ENCODE peak calls at places on chromosomes 11 and 22, in five cellular contexts. K is SJSA1, G is cardiac muscle cell, Q is fibroblast of mammary gland, I is left ventricle myocardium inferior. R is an unnamed sample.

GRCh38 chr11:62575156-62575555 is 1.5 kb upstream of the EEF1G start:
- DNase-seq in K (no peak), G (no peak), Q (no peak), I (no peak), R (no peak)

GRCh38 chr11:126857860-126858808 is 142.4 kb downstream of the KIRREL3 start:
- DNase-seq in K (no peak), G (no peak), Q (peak), I (no peak), R (no peak)

GRCh38 chr22:47174671-47175111 is 412.2 kb downstream of the TBC1D22A start:
- DNase-seq in K (peak), G (no peak), Q (no peak), I (no peak), R (no peak)

GRCh38 chr11:70339066-70339465 is 59.3 kb upstream of the CTTN start:
- DNase-seq in K (no peak), G (no peak), Q (no peak), I (no peak), R (no peak)

GRCh38 chr11:18000760-18001159 is 12.1 kb downstream of the SERGEF start:
- DNase-seq in K (no peak), G (no peak), Q (no peak), I (no peak), R (no peak)

GRCh38 chr11:80163011-80163410 is 722.2 kb upstream of the TENM4 start:
- DNase-seq in K (no peak), G (no peak), Q (no peak), I (no peak), R (peak)

GRCh38 chr11:47720651-47721050 is 5.5 kb upstream of the AGBL2 start:
- DNase-seq in K (no peak), G (no peak), Q (no peak), I (no peak), R (no peak)

GRCh38 chr11:61826930-61827572 is 1.0 kb upstream of the FADS2 start:
- DNase-seq in K (no peak), G (no peak), Q (no peak), I (no peak), R (no peak)

GRCh38 chr11:69300124-69301032 is 6.4 kb downstream of the MYEOV start:
- DNase-seq in K (peak), G (no peak), Q (peak), I (no peak), R (no peak)

GRCh38 chr11:99069831-99070444 is 49.2 kb downstream of the CNTN5 start:
- DNase-seq in K (no peak), G (peak), Q (peak), I (no peak), R (no peak)

GRCh38 chr22:23396362-23397007 is 183.6 kb downstream of the IGLL1 start:
- DNase-seq in K (no peak), G (no peak), Q (no peak), I (no peak), R (no peak)

GRCh38 chr11:68468217-68468828 is 7.8 kb downstream of the PPP6R3 start:
- DNase-seq in K (no peak), G (no peak), Q (no peak), I (no peak), R (no peak)

GRCh38 chr11:83725718-83726117 is 439.6 kb upstream of the CCDC90B start:
- DNase-seq in K (no peak), G (no peak), Q (peak), I (no peak), R (no peak)

GRCh38 chr11:28110839-28111235 is 2.6 kb downstream of the METTL15 start:
- DNase-seq in K (no peak), G (no peak), Q (no peak), I (no peak), R (no peak)

GRCh38 chr11:77287615-77288273 is 13.7 kb downstream of the GDPD4 start:
- DNase-seq in K (no peak), G (no peak), Q (peak), I (no peak), R (no peak)

GRCh38 chr22:24417200-24417599 is 10.2 kb upstream of the ADORA2A start:
- DNase-seq in K (no peak), G (no peak), Q (no peak), I (no peak), R (no peak)

GRCh38 chr11:94933225-94934130 is 39.9 kb downstream of the CWC15 start:
- DNase-seq in K (peak), G (no peak), Q (peak), I (peak), R (no peak)

GRCh38 chr22:27462190-27462589 is 339.4 kb downstream of the MN1 start:
- DNase-seq in K (no peak), G (no peak), Q (no peak), I (no peak), R (no peak)

GRCh38 chr22:29780781-29781676 is 13.9 kb downstream of the UQCR10 start:
- DNase-seq in K (peak), G (no peak), Q (peak), I (no peak), R (peak)

GRCh38 chr11:103368151-103368550 is 258.9 kb downstream of the DYNC2H1 start:
- DNase-seq in K (no peak), G (no peak), Q (peak), I (no peak), R (no peak)

GRCh38 chr11:44464741-44465140 is 100.7 kb upstream of the CD82 start:
- DNase-seq in K (no peak), G (no peak), Q (peak), I (no peak), R (peak)

GRCh38 chr11:6693342-6694228 is 10.4 kb upstream of the MRPL17 start:
- DNase-seq in K (peak), G (no peak), Q (peak), I (no peak), R (peak)

GRCh38 chr11:10861047-10861446 is 3.2 kb upstream of the ZBED5 start:
- DNase-seq in K (no peak), G (no peak), Q (no peak), I (no peak), R (no peak)

GRCh38 chr22:49027122-49027670 is 800.5 kb downstream of the BRD1 start:
- DNase-seq in K (no peak), G (no peak), Q (no peak), I (no peak), R (no peak)

GRCh38 chr22:17121235-17122195 is at the start of gene TMEM121B:
- DNase-seq in K (peak), G (peak), Q (peak), I (peak), R (peak)

GRCh38 chr11:125257751-125258150 is 93.2 kb downstream of the PKNOX2 start:
- DNase-seq in K (no peak), G (no peak), Q (no peak), I (no peak), R (no peak)

GRCh38 chr11:123525072-123525471 is 95.0 kb downstream of the GRAMD1B start:
- DNase-seq in K (no peak), G (peak), Q (no peak), I (no peak), R (no peak)

GRCh38 chr11:96341237-96342130 is 1.5 kb downstream of the MAML2 start:
- DNase-seq in K (peak), G (no peak), Q (peak), I (peak), R (peak)

GRCh38 chr22:16956290-16956689 is 51.7 kb downstream of the GAB4 start:
- DNase-seq in K (peak), G (no peak), Q (no peak), I (no peak), R (no peak)

GRCh38 chr11:12006552-12007229 is 1.7 kb downstream of the DKK3 start:
- DNase-seq in K (no peak), G (no peak), Q (no peak), I (no peak), R (no peak)
- H3K4me3 ChIP-seq in K (peak), G (no peak), Q (no peak), I (peak), R (no peak)

DNA sequence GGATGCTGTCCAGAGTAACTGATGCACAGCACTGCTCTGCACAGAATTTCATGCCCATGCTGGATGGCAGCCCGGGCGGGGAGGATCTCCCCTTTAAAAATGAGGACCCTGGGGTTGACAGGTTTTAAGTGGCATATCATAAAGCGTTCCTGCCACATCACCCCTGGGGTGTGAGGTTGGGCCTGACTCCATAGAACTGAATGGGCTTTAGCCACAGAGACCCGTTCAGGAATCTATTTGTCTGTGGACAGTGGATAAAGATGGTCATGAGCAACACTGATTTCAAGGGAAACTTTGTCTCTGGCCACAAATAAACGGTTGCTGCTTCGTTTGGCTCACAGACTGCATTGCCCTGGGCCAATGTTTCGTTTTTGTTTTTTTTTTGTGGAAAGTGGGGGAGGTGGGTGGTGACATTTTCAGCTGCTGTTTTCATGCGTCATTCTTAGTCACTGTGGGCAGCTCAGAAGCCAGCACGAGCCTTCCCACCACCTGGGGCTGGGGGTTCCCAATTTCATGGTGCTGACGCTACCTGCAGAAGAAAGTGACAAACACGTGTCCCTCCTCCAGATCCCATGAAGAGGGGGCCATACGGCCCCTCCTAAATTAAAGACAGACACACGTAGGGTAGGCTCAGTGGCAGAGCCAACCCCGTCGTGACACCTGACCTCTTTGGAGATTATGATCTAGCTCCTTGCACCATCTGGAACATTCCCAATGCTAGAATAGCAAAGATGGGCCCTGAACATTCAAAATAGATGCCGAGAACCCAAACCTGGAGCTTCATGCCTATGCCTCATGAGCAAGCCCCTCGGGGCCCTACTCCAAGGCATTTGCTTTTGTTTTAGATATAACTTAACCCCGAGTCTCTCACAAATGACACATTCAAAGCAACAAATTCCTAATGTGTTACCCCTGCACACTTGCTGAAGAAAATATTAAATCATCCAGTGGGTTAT is 54.8 kb upstream of the PHF21B start:
- DNase-seq in K (peak), G (no peak), Q (peak), I (no peak), R (peak)
- H3K4me3 ChIP-seq in K (no peak), G (no peak), Q (no peak), I (no peak), R (no peak)

DNA sequence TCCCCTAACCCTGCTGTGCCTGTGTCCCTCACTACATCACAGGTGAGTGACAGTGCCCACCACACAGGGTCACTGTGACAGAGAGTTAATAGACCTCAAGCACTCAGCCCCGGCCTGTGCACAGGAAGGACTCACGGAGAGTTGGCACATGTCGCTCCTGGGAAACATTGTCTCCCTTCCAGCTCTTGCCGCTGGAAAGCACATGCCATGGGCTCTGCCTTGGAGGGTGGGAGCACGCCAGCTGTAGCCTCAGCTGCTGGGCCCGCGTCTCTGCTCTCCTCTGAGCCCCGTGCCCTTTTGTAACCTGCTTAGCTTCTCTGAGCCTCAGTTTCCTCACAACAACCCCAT is 737 bp downstream of the RHOD start:
- DNase-seq in K (no peak), G (no peak), Q (no peak), I (no peak), R (no peak)
- H3K4me3 ChIP-seq in K (no peak), G (peak), Q (no peak), I (peak), R (no peak)

DNA sequence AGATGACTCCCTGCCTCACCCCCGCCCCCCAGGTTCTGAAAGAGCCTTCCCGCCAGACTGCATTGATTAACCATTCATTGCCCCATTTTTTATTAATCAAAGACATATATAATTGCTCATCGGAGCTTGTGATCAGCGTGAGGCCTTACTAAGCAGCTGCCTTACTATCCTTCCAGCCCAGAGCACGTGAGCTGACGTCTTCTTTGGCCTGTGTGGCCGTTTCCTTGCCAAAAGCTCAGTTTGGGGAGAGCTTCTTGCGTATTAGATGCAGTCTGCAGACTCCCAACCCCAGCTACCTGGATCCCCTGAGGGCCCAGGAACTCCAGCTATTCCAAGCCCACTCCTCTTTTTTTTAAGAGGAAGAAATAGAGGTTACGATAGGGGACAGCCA is 766 bp upstream of the SLC43A3 start:
- DNase-seq in K (no peak), G (no peak), Q (peak), I (peak), R (no peak)
- H3K4me3 ChIP-seq in K (no peak), G (no peak), Q (no peak), I (peak), R (no peak)

GRCh38 chr22:31124811-31125465 is 2.2 kb downstream of the INPP5J start:
- DNase-seq in K (no peak), G (no peak), Q (no peak), I (no peak), R (no peak)

GRCh38 chr22:31122532-31123291 is at the start of gene INPP5J:
- DNase-seq in K (no peak), G (peak), Q (peak), I (peak), R (peak)

GRCh38 chr22:31124290-31124689 is 1.5 kb downstream of the INPP5J start:
- DNase-seq in K (no peak), G (no peak), Q (no peak), I (no peak), R (no peak)

GRCh38 chr22:31122196-31122531 is 602 bp upstream of the INPP5J start:
- DNase-seq in K (no peak), G (no peak), Q (no peak), I (no peak), R (no peak)

GRCh38 chr22:31123292-31123602 is 481 bp downstream of the INPP5J start:
- DNase-seq in K (no peak), G (no peak), Q (no peak), I (no peak), R (no peak)
- H3K4me3 ChIP-seq in K (peak), G (peak), Q (no peak), I (peak), R (no peak)

DNA sequence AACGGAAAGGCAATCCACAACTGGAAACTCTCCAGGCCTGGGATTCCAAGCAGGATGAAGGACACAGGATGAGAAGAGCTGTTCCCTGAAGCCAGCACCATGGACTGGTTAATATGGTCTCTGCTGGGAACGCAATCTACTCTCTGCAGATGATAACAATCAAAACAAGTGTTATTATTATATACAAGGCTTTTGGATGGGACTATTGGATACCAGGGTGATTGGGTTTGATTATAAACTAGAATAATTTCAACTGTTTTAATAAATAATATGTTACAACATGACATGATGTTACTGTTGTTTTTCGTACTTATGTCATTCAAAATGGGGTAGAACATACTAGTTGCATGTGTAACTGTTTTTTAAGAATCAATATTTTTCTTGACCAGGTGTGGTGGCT is at the start of gene OR52R1:
- DNase-seq in K (no peak), G (no peak), Q (no peak), I (no peak), R (no peak)
- H3K4me3 ChIP-seq in K (no peak), G (no peak), Q (no peak), I (no peak), R (no peak)

GRCh38 chr11:71929491-71929890 is 645 bp downstream of the RNF121 start:
- DNase-seq in K (no peak), G (no peak), Q (no peak), I (no peak), R (no peak)

GRCh38 chr11:71928739-71929443 is at the start of gene RNF121:
- DNase-seq in K (peak), G (peak), Q (peak), I (peak), R (peak)

GRCh38 chr11:71931245-71931602 is 2.4 kb downstream of the RNF121 start:
- DNase-seq in K (no peak), G (no peak), Q (no peak), I (no peak), R (no peak)

GRCh38 chr11:71927813-71928738 is at the start of gene XNDC1N:
- DNase-seq in K (peak), G (peak), Q (peak), I (peak), R (peak)

DNA sequence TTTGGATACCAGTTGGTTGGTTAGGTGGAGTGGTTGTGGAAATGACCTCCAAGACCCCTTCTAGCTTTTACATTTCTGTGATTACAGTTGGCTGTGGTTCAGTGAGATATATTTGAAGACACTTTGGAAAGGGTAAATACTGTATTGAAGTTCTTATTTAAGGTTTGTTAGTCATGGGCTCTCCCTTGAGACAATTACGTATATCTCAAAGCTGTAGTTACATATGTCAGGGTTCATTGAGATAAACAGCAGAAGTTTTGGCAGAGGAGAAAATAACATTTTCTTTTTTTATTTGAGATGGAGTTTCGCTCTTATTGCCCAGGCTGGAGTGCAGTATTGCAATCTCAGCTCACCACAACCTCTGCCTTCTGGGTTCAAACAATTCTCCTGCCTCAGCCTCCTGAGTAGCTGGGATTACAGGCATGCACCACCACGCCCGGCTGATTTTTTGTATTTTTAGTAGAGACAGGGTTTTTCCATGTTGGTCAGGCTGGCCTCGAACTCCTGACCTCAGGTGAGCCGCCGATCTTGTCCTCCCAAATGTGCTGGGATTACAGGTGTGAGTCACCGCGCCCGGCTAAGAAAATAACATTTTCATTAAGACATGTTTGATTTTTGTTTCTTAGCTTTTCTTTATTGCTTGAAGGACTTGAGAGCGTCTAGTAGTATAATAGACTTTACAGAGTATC is 1.9 kb downstream of the RNF121 start:
- DNase-seq in K (no peak), G (no peak), Q (no peak), I (no peak), R (no peak)
- H3K4me3 ChIP-seq in K (no peak), G (no peak), Q (no peak), I (no peak), R (no peak)

DNA sequence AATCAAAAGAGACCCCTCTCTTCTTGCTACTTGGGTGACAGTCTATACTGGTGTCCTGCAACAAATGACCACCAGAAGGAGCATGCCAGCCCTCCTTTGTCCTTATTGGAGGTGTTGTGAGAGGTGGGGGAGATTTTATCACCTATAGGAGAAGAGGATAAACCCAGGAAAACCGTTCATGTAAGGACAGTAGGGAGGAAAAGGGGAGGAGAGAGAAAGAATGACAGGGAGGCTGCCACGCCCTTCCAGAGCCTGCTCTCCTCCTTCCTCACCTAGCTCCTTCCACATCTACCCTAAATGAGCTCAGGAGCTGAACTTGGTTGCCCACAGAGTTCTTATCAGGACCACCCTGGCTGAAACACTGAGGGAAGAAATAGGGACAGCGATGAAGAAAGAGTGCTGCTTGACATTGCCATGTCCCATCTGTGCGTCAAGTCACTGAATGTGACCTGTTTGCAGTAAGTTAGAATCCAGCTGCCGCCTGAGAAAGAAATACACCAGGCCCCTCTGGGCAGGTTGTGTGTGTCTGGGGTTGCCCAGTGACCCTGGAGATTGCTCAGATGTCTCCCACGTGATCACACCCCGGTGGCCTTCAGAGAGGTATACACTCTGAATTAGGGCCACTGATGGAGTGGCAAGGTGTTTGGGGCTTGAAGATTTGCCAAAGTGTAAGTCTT is 40.4 kb upstream of the ETS1 start:
- DNase-seq in K (no peak), G (no peak), Q (no peak), I (no peak), R (no peak)
- H3K4me3 ChIP-seq in K (no peak), G (no peak), Q (no peak), I (no peak), R (no peak)

GRCh38 chr22:36419912-36420882 is 32.4 kb upstream of the MYH9 start:
- DNase-seq in K (no peak), G (no peak), Q (peak), I (no peak), R (peak)
- H3K4me3 ChIP-seq in K (no peak), G (no peak), Q (no peak), I (peak), R (peak)

R was measured in SJCRH30.